ENCODE peak calls at places on chromosome 19, in six cellular contexts. G, L, Z, H, B and J are unnamed samples.

GRCh38 chr19:28878862-28879566 is 333.9 kb downstream of the UQCRFS1 start:
- DNase-seq in G (peak), L (peak), Z (peak), H (peak), B (no peak), J (peak)

GRCh38 chr19:42197375-42197817 is 20.1 kb downstream of the DEDD2 start:
- DNase-seq in G (no peak), L (no peak), Z (peak), H (no peak), B (no peak), J (no peak)

GRCh38 chr19:49488863-49489537 is 1.6 kb downstream of the RPL13A start:
- DNase-seq in G (no peak), L (no peak), Z (no peak), H (no peak), B (no peak), J (no peak)

GRCh38 chr19:7795555-7796161 is 32.6 kb downstream of the CLEC4M start:
- DNase-seq in G (no peak), L (no peak), Z (no peak), H (no peak), B (no peak), J (no peak)

GRCh38 chr19:1566392-1567115 is 1.6 kb downstream of the MEX3D start:
- DNase-seq in G (peak), L (peak), Z (no peak), H (peak), B (no peak), J (peak)

GRCh38 chr19:57560049-57560491 is 407 bp upstream of the ZNF550 start:
- DNase-seq in G (peak), L (peak), Z (no peak), H (peak), B (no peak), J (peak)

GRCh38 chr19:6481541-6482342 is at the start of gene DENND1C:
- DNase-seq in G (no peak), L (no peak), Z (peak), H (no peak), B (no peak), J (peak)

GRCh38 chr19:46849610-46850009 is 1.0 kb downstream of the AP2S1 start:
- DNase-seq in G (peak), L (no peak), Z (no peak), H (no peak), B (no peak), J (no peak)

GRCh38 chr19:56273563-56274117 is 1.1 kb downstream of the EDDM13 start:
- DNase-seq in G (no peak), L (peak), Z (no peak), H (peak), B (no peak), J (no peak)

GRCh38 chr19:44869728-44870470 is 21.2 kb upstream of the TOMM40 start:
- DNase-seq in G (peak), L (no peak), Z (no peak), H (no peak), B (no peak), J (peak)

GRCh38 chr19:13692096-13692495 is 72.2 kb upstream of the MRI1 start:
- DNase-seq in G (no peak), L (peak), Z (no peak), H (peak), B (no peak), J (peak)

GRCh38 chr19:51691122-51692064 is 1.7 kb upstream of the SPACA6 start:
- DNase-seq in G (peak), L (no peak), Z (no peak), H (peak), B (no peak), J (no peak)

GRCh38 chr19:21586341-21587116 is 81.1 kb downstream of the ZNF429 start:
- DNase-seq in G (peak), L (no peak), Z (no peak), H (no peak), B (no peak), J (peak)

GRCh38 chr19:49953376-49953775 is 7.6 kb downstream of the SIGLEC11 start:
- DNase-seq in G (no peak), L (no peak), Z (no peak), H (no peak), B (no peak), J (no peak)

GRCh38 chr19:16391301-16392055 is 66.9 kb downstream of the KLF2 start:
- DNase-seq in G (peak), L (no peak), Z (no peak), H (no peak), B (no peak), J (no peak)

GRCh38 chr19:32421589-32422361 is 16.2 kb downstream of the DPY19L3 start:
- DNase-seq in G (no peak), L (no peak), Z (no peak), H (no peak), B (no peak), J (no peak)

GRCh38 chr19:30079200-30079599 is 137.2 kb downstream of the URI1 start:
- DNase-seq in G (no peak), L (no peak), Z (no peak), H (no peak), B (no peak), J (no peak)

GRCh38 chr19:53237114-53237777 is 17.4 kb downstream of the ZNF677 start:
- DNase-seq in G (no peak), L (no peak), Z (no peak), H (no peak), B (no peak), J (no peak)

GRCh38 chr19:50332264-50333038 is 3.3 kb upstream of the KCNC3 start:
- DNase-seq in G (no peak), L (no peak), Z (no peak), H (no peak), B (no peak), J (no peak)

GRCh38 chr19:49016067-49016839 is 638 bp downstream of the LHB start:
- DNase-seq in G (no peak), L (no peak), Z (no peak), H (no peak), B (no peak), J (no peak)

GRCh38 chr19:13887039-13887438 is 10.1 kb downstream of the NANOS3 start:
- DNase-seq in G (no peak), L (no peak), Z (peak), H (no peak), B (no peak), J (no peak)

GRCh38 chr19:57850553-57851017 is 926 bp downstream of the ZNF587 start:
- DNase-seq in G (no peak), L (peak), Z (peak), H (peak), B (no peak), J (no peak)

GRCh38 chr19:5808120-5808816 is 3.4 kb downstream of the NRTN start:
- DNase-seq in G (no peak), L (no peak), Z (no peak), H (no peak), B (no peak), J (no peak)

GRCh38 chr19:39223703-39224279 is 19.7 kb upstream of the SYCN start:
- DNase-seq in G (no peak), L (peak), Z (peak), H (peak), B (no peak), J (no peak)

GRCh38 chr19:47188507-47189033 is 42.4 kb downstream of the BBC3 start:
- DNase-seq in G (no peak), L (no peak), Z (no peak), H (no peak), B (no peak), J (no peak)

GRCh38 chr19:49539192-49539952 is 11.6 kb downstream of the RCN3 start:
- DNase-seq in G (no peak), L (no peak), Z (no peak), H (no peak), B (no peak), J (no peak)

GRCh38 chr19:2983351-2984195 is 6.2 kb downstream of the TLE6 start:
- DNase-seq in G (peak), L (peak), Z (no peak), H (no peak), B (no peak), J (peak)

GRCh38 chr19:39342647-39343305 is 555 bp downstream of the SAMD4B start:
- DNase-seq in G (peak), L (no peak), Z (no peak), H (no peak), B (no peak), J (peak)

GRCh38 chr19:5893907-5894703 is 9.5 kb downstream of the NDUFA11 start:
- DNase-seq in G (no peak), L (no peak), Z (no peak), H (no peak), B (no peak), J (peak)

GRCh38 chr19:8631425-8631819 is 989 bp downstream of the NFILZ start:
- DNase-seq in G (no peak), L (no peak), Z (no peak), H (no peak), B (no peak), J (no peak)